ENCODE peak calls at places on chromosome 7, in four cellular contexts. U is foreskin fibroblast, P is transverse colon, W is lower leg skin. X is an unnamed sample.
A peak's percentile ranks its signal among the peaks of the same experiment; 100 is the strongest.

GRCh38 chr7:150876817-150877526 is 24.7 kb downstream of the AOC1 start:
- DNase-seq in U (peak; percentile 43), P (peak; percentile 66), W (peak; percentile 73), X (no peak)

GRCh38 chr7:123410273-123410928 is 124.0 kb downstream of the IQUB start:
- DNase-seq in U (no peak), P (no peak), W (no peak), X (no peak)

GRCh38 chr7:116173051-116174028 is 37.0 kb upstream of the TES start:
- DNase-seq in U (peak; percentile 74), P (no peak), W (no peak), X (no peak)

GRCh38 chr7:42236266-42237161 is 495 bp downstream of the GLI3 start:
- DNase-seq in U (peak; percentile 87), P (peak; percentile 27), W (peak; percentile 60), X (no peak)

GRCh38 chr7:1151653-1152425 is 8.2 kb downstream of the ZFAND2A start:
- DNase-seq in U (no peak), P (no peak), W (no peak), X (no peak)

GRCh38 chr7:112821345-112821744 is 31.2 kb upstream of the TMEM168 start:
- DNase-seq in U (no peak), P (no peak), W (no peak), X (no peak)

GRCh38 chr7:127347567-127348246 is 44.8 kb downstream of the ZNF800 start:
- DNase-seq in U (peak; percentile 86), P (peak; percentile 79), W (no peak), X (no peak)

GRCh38 chr7:6268909-6269306 is 3.5 kb downstream of the CYTH3 start:
- DNase-seq in U (no peak), P (no peak), W (no peak), X (no peak)

GRCh38 chr7:70788276-70788675 is 343.7 kb upstream of the GALNT17 start:
- DNase-seq in U (no peak), P (no peak), W (peak; percentile 54), X (no peak)

GRCh38 chr7:136150311-136150710 is 173.2 kb upstream of the MTPN start:
- DNase-seq in U (no peak), P (no peak), W (no peak), X (no peak)

GRCh38 chr7:50341709-50342108 is 37.2 kb downstream of the IKZF1 start:
- DNase-seq in U (no peak), P (no peak), W (no peak), X (no peak)

GRCh38 chr7:105387621-105388372 is 924 bp downstream of the SRPK2 start:
- DNase-seq in U (peak; percentile 65), P (peak; percentile 63), W (peak; percentile 29), X (no peak)

GRCh38 chr7:110283056-110283455 is 807.9 kb upstream of the LRRN3 start:
- DNase-seq in U (no peak), P (no peak), W (no peak), X (no peak)

GRCh38 chr7:44587843-44588711 is 6.0 kb upstream of the TMED4 start:
- DNase-seq in U (peak; percentile 80), P (peak; percentile 67), W (peak; percentile 65), X (peak; percentile 39)

GRCh38 chr7:132216847-132217246 is 359.4 kb downstream of the PLXNA4 start:
- DNase-seq in U (no peak), P (no peak), W (no peak), X (no peak)

GRCh38 chr7:77338883-77339629 is 77.1 kb downstream of the GSAP start:
- DNase-seq in U (peak; percentile 58), P (no peak), W (no peak), X (no peak)

GRCh38 chr7:73973091-73973490 is 54.9 kb upstream of the ELN start:
- DNase-seq in U (no peak), P (no peak), W (peak; percentile 7), X (no peak)

GRCh38 chr7:44615149-44615611 is 8.8 kb downstream of the OGDH start:
- DNase-seq in U (peak; percentile 52), P (peak; percentile 76), W (peak; percentile 63), X (no peak)

GRCh38 chr7:141697211-141697871 is 4.6 kb downstream of the DENND11 start:
- DNase-seq in U (peak; percentile 50), P (no peak), W (no peak), X (peak; percentile 23)

GRCh38 chr7:25911738-25912607 is 240.0 kb upstream of the NFE2L3 start:
- DNase-seq in U (no peak), P (no peak), W (no peak), X (no peak)

GRCh38 chr7:25908154-25908948 is 243.6 kb upstream of the NFE2L3 start:
- DNase-seq in U (no peak), P (no peak), W (no peak), X (no peak)

GRCh38 chr7:25918731-25919130 is 233.3 kb upstream of the NFE2L3 start:
- DNase-seq in U (no peak), P (no peak), W (no peak), X (no peak)

GRCh38 chr7:25913574-25914224 is 238.3 kb upstream of the NFE2L3 start:
- DNase-seq in U (no peak), P (no peak), W (no peak), X (no peak)
- H3K4me3 ChIP-seq in U (no peak overlapping the region), P (no peak overlapping the region), W (no peak overlapping the region), X (no peak overlapping the region)

GRCh38 chr7:17552952-17553351 is 254.5 kb downstream of the AHR start:
- DNase-seq in U (no peak), P (no peak), W (no peak), X (no peak)
- TF ChIP-seq CTCF in U (no peak), P (no peak), W (no peak), X (no peak)

GRCh38 chr7:25496394-25497103 is 268.3 kb upstream of the NPVF start:
- DNase-seq in U (no peak), P (no peak), W (no peak), X (no peak)
- H3K4me3 ChIP-seq in U (no peak overlapping the region), P (no peak overlapping the region), W (no peak overlapping the region), X (no peak overlapping the region)

GRCh38 chr7:17239683-17240521 is 58.5 kb upstream of the AHR start:
- DNase-seq in U (peak; percentile 70), P (no peak), W (no peak), X (no peak)
- TF ChIP-seq CTCF in U (no peak), P (no peak), W (no peak), X (no peak)